ENCODE peak calls at places on chromosomes 1 and 21, in seven cellular contexts. X is psoas muscle; Q is dorsolateral prefrontal cortex; Z is CD8-positive, alpha-beta T cell; N is cardiac fibroblast; A is choroid plexus epithelial cell; F is body of pancreas. Y is an unnamed sample.

GRCh38 chr1:1111516-1112236 is 4.2 kb downstream of the C1orf159 start:
- DNase-seq in X (no peak), Q (no peak), Z (no peak), N (no peak), A (no peak), F (no peak), Y (no peak)

GRCh38 chr1:179369751-179370341 is 4.1 kb downstream of the AXDND1 start:
- DNase-seq in X (no peak), Q (no peak), Z (peak), N (peak), A (peak), F (peak), Y (peak)

GRCh38 chr1:25544819-25545218 is 1.4 kb downstream of the LDLRAP1 start:
- DNase-seq in X (peak), Q (peak), Z (no peak), N (no peak), A (no peak), F (peak), Y (no peak)

GRCh38 chr1:75730432-75730831 is 5.9 kb downstream of the ACADM start:
- DNase-seq in X (no peak), Q (no peak), Z (no peak), N (no peak), A (no peak), F (no peak), Y (no peak)

GRCh38 chr1:8040586-8040985 is 14.5 kb upstream of the ERRFI1 start:
- DNase-seq in X (peak), Q (no peak), Z (no peak), N (peak), A (peak), F (peak), Y (peak)

GRCh38 chr1:90717665-90718410 is 736 bp upstream of the BARHL2 start:
- DNase-seq in X (no peak), Q (no peak), Z (no peak), N (no peak), A (peak), F (no peak), Y (peak)

GRCh38 chr1:157239936-157240335 is 101.7 kb upstream of the ETV3 start:
- DNase-seq in X (no peak), Q (no peak), Z (no peak), N (no peak), A (no peak), F (no peak), Y (no peak)

GRCh38 chr1:82090104-82090503 is 289.4 kb downstream of the ADGRL2 start:
- DNase-seq in X (no peak), Q (no peak), Z (no peak), N (peak), A (peak), F (no peak), Y (peak)

GRCh38 chr1:223229756-223230155 is 86.7 kb upstream of the TLR5 start:
- DNase-seq in X (no peak), Q (no peak), Z (no peak), N (no peak), A (no peak), F (no peak), Y (peak)

GRCh38 chr1:9105336-9105867 is 23.5 kb downstream of the GPR157 start:
- DNase-seq in X (no peak), Q (no peak), Z (no peak), N (no peak), A (no peak), F (no peak), Y (no peak)

GRCh38 chr1:19885821-19886220 is 3.6 kb downstream of the OTUD3 start:
- DNase-seq in X (no peak), Q (no peak), Z (no peak), N (peak), A (peak), F (no peak), Y (no peak)

GRCh38 chr1:6544831-6545230 is 9.5 kb downstream of the NOL9 start:
- DNase-seq in X (no peak), Q (no peak), Z (no peak), N (peak), A (peak), F (no peak), Y (peak)

GRCh38 chr21:29095203-29095602 is 21.8 kb upstream of the CCT8 start:
- DNase-seq in X (no peak), Q (no peak), Z (no peak), N (no peak), A (no peak), F (no peak), Y (no peak)

GRCh38 chr21:29091032-29091431 is 17.6 kb upstream of the CCT8 start:
- DNase-seq in X (no peak), Q (no peak), Z (no peak), N (peak), A (peak), F (no peak), Y (peak)

GRCh38 chr21:29096619-29097018 is 23.2 kb upstream of the CCT8 start:
- DNase-seq in X (no peak), Q (no peak), Z (no peak), N (no peak), A (no peak), F (no peak), Y (no peak)

GRCh38 chr21:29098156-29098555 is 24.7 kb upstream of the CCT8 start:
- DNase-seq in X (no peak), Q (no peak), Z (no peak), N (peak), A (no peak), F (no peak), Y (no peak)

DNA sequence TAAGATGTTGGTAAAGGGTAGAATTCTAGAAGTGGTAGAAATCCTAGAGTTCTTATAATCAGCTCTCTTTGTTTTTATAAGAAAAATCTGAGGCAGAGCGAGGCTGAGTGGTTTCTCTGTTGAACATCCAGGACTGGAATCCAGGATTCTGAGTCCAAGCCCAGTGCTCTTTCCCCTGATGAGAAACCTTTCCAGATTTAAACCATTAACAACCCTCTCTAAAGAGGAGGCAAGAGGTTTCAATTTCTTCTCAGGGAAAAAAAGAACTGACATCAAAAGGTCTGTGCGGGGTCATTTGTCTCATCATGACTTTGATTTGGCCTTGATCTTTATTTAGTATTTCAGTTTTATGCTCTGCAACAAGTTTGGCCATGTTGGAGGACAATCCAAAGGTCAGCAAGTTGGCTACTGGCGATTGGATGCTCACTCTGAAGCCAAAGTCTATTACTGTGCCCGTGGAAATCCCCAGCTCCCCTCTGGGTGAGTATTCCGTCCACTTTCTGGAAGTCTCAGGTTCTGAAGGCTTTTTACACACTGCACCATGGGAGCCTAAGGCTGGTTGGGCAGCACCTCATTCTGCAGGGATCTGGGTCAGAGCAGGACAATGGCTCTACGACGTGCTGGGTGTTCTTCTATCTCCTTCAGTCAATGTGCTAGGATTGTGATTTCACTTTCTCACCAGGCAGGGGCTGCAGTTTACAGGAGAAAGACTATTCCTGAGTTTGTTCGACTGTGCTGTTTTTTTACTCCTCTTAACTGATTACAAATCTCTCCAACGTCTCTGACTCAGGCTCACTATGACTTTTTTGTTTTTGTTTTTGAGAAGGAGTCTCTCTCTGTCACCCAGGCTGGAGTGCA is 18.9 kb upstream of the CCT8 start:
- DNase-seq in X (no peak), Q (no peak), Z (no peak), N (peak), A (peak), F (no peak), Y (peak)
- TF ChIP-seq CTCF in X (no peak), Q (no peak), Z (no peak), N (peak), A (peak), F (no peak), Y (peak)

GRCh38 chr1:3651011-3651938 is 1.0 kb upstream of the TP73 start:
- DNase-seq in X (no peak), Q (no peak), Z (no peak), N (peak), A (no peak), F (no peak), Y (peak)

GRCh38 chr1:3653286-3653618 is 936 bp downstream of the TP73 start:
- DNase-seq in X (no peak), Q (no peak), Z (no peak), N (no peak), A (no peak), F (no peak), Y (no peak)

GRCh38 chr1:3650248-3651010 is 526 bp upstream of the WRAP73 start:
- DNase-seq in X (no peak), Q (no peak), Z (no peak), N (no peak), A (no peak), F (no peak), Y (no peak)

GRCh38 chr1:3652538-3653285 is 396 bp downstream of the TP73 start:
- DNase-seq in X (no peak), Q (no peak), Z (no peak), N (no peak), A (no peak), F (no peak), Y (no peak)

GRCh38 chr1:3651939-3652537 is at the start of gene TP73:
- DNase-seq in X (no peak), Q (no peak), Z (no peak), N (no peak), A (no peak), F (no peak), Y (no peak)
- H3K4me3 ChIP-seq in X (peak), Q (no peak), Z (peak), N (no peak), A (no peak), F (no peak), Y (no peak)

DNA sequence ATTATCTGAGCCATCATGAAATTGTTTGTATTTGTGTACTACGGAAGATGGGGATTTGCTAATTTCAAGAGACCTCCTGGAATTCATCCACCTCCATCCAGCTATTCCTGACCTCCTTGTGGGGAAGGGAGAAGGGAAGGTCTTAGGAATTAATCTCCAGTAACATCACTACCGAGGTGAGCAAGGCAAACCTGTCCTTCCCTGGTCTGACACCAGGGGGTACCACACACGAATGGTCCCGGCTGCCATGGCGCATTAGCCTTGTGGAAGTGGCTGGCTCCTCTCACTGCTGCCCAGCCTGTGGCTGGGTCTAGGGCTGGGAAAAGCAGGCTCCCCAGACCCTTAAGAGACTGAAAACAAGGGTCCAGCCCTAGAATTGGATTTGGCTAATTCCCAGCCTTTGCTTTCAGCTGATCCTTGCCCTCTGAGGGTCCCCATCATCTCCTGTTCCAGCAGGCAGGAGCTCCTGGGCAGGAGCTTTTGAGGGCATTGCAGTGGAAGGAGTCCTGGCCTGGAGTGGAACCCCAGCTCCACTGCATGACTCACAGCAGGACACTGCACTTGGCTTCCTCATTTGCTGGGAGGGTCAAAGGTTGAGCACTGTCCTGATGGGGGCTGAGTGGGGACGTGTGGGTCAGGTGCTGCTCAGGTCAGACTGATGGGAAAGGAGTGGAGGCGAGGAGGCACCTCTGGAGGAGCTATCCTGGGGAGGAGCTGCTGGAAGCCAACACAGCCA is 34.8 kb downstream of the RIMS3 start:
- DNase-seq in X (no peak), Q (no peak), Z (no peak), N (peak), A (peak), F (peak), Y (peak)
- TF ChIP-seq CTCF in X (peak), Q (peak), Z (no peak), N (peak), A (peak), F (peak), Y (peak)

GRCh38 chr1:167676916-167677848 is 44.6 kb upstream of the MPZL1 start:
- DNase-seq in X (no peak), Q (no peak), Z (no peak), N (no peak), A (no peak), F (no peak), Y (no peak)
- H3K4me3 ChIP-seq in X (no peak), Q (no peak), Z (no peak), N (no peak), A (no peak), F (no peak), Y (no peak)

Y was measured in astrocyte of the spinal cord.